ENCODE peak calls at places on chromosome 20, in five cellular contexts. One of them, this sample, is unnamed.

GRCh38 chr20:671252-672030 is 4.2 kb downstream of the SCRT2 start:
- DNase-seq in natural killer cell: no peak
- DNase-seq in cardiac muscle cell: no peak
- DNase-seq in CD8-positive, alpha-beta T cell: no peak
- DNase-seq in bronchial epithelial cell: no peak
- DNase-seq in this sample: no peak

GRCh38 chr20:53559816-53560215 is 33.8 kb downstream of the ZNF217 start:
- DNase-seq in cardiac muscle cell: no peak
- DNase-seq in bronchial epithelial cell: no peak
- DNase-seq in natural killer cell: no peak
- DNase-seq in CD8-positive, alpha-beta T cell: no peak
- DNase-seq in this sample: no peak

GRCh38 chr20:51341581-51341980 is 200.9 kb downstream of the NFATC2 start:
- DNase-seq in cardiac muscle cell: no peak
- DNase-seq in natural killer cell: no peak
- DNase-seq in CD8-positive, alpha-beta T cell: no peak
- DNase-seq in bronchial epithelial cell: no peak
- DNase-seq in this sample: no peak

GRCh38 chr20:10469599-10469998 is 34.5 kb downstream of the SLX4IP start:
- DNase-seq in natural killer cell: no peak
- DNase-seq in bronchial epithelial cell: peak
- DNase-seq in cardiac muscle cell: peak
- DNase-seq in CD8-positive, alpha-beta T cell: no peak
- DNase-seq in this sample: no peak

GRCh38 chr20:62356948-62357667 is 10.0 kb downstream of the LAMA5 start:
- DNase-seq in CD8-positive, alpha-beta T cell: no peak
- DNase-seq in natural killer cell: no peak
- DNase-seq in bronchial epithelial cell: peak
- DNase-seq in cardiac muscle cell: no peak
- DNase-seq in this sample: no peak

GRCh38 chr20:38635721-38636285 is 34.2 kb downstream of the ARHGAP40 start:
- DNase-seq in CD8-positive, alpha-beta T cell: no peak
- DNase-seq in bronchial epithelial cell: peak
- DNase-seq in cardiac muscle cell: no peak
- DNase-seq in natural killer cell: no peak
- DNase-seq in this sample: no peak

GRCh38 chr20:64062276-64062595 is 762 bp upstream of the TCEA2 start:
- DNase-seq in bronchial epithelial cell: no peak
- DNase-seq in cardiac muscle cell: no peak
- DNase-seq in CD8-positive, alpha-beta T cell: no peak
- DNase-seq in natural killer cell: no peak
- DNase-seq in this sample: no peak

GRCh38 chr20:38110525-38111178 is 54.4 kb downstream of the TGM2 start:
- DNase-seq in bronchial epithelial cell: no peak
- DNase-seq in CD8-positive, alpha-beta T cell: no peak
- DNase-seq in natural killer cell: no peak
- DNase-seq in cardiac muscle cell: no peak
- DNase-seq in this sample: no peak

GRCh38 chr20:63552481-63553249 is 1.3 kb upstream of the FNDC11 start:
- DNase-seq in bronchial epithelial cell: peak
- DNase-seq in CD8-positive, alpha-beta T cell: peak
- DNase-seq in natural killer cell: peak
- DNase-seq in cardiac muscle cell: no peak
- DNase-seq in this sample: no peak

GRCh38 chr20:460180-460579 is 2.2 kb downstream of the TBC1D20 start:
- DNase-seq in bronchial epithelial cell: no peak
- DNase-seq in CD8-positive, alpha-beta T cell: no peak
- DNase-seq in cardiac muscle cell: no peak
- DNase-seq in natural killer cell: no peak
- DNase-seq in this sample: no peak

GRCh38 chr20:37519508-37520416 is 1.3 kb upstream of the NNAT start:
- DNase-seq in bronchial epithelial cell: no peak
- DNase-seq in CD8-positive, alpha-beta T cell: no peak
- DNase-seq in cardiac muscle cell: peak
- DNase-seq in natural killer cell: no peak
- DNase-seq in this sample: no peak

GRCh38 chr20:24321939-24322338 is 147.5 kb upstream of the SYNDIG1 start:
- DNase-seq in bronchial epithelial cell: peak
- DNase-seq in natural killer cell: no peak
- DNase-seq in CD8-positive, alpha-beta T cell: no peak
- DNase-seq in cardiac muscle cell: no peak
- DNase-seq in this sample: no peak

GRCh38 chr20:17654649-17655285 is 27.3 kb downstream of the RRBP1 start:
- DNase-seq in CD8-positive, alpha-beta T cell: no peak
- DNase-seq in bronchial epithelial cell: peak
- DNase-seq in cardiac muscle cell: peak
- DNase-seq in natural killer cell: no peak
- DNase-seq in this sample: no peak

DNA sequence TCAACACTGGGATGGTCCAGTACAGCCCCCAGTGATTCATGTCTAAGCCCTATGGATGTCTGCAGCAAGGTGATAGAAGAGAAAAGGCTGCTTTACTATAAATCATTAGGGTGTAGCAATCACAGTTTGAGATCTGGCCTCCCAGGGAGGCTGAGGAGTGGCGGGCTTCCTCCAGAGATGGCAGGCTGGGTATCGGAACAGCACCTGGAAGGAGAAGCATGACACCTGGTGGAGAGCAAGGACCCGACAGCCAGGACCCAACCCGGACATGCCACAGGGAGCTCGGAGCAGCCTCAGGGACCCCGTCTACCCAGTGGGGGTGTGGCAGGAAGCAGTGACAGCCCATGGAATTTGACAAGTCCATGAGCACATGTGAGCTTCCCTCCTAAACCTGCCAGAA is 114.8 kb upstream of the CD93 start:
- DNase-seq in CD8-positive, alpha-beta T cell: no peak
- DNase-seq in natural killer cell: no peak
- DNase-seq in cardiac muscle cell: peak
- DNase-seq in bronchial epithelial cell: peak
- DNase-seq in this sample: no peak
- TF ChIP-seq CTCF in CD8-positive, alpha-beta T cell: no peak
- TF ChIP-seq CTCF in natural killer cell: no peak
- TF ChIP-seq CTCF in cardiac muscle cell: peak
- TF ChIP-seq CTCF in bronchial epithelial cell: peak
- TF ChIP-seq CTCF in this sample: peak

GRCh38 chr20:44448753-44449546 is 26.7 kb upstream of the TTPAL start:
- DNase-seq in cardiac muscle cell: no peak
- DNase-seq in natural killer cell: no peak
- DNase-seq in bronchial epithelial cell: peak
- DNase-seq in CD8-positive, alpha-beta T cell: no peak
- DNase-seq in this sample: no peak
- TF ChIP-seq CTCF in cardiac muscle cell: peak
- TF ChIP-seq CTCF in natural killer cell: no peak
- TF ChIP-seq CTCF in bronchial epithelial cell: peak
- TF ChIP-seq CTCF in CD8-positive, alpha-beta T cell: no peak
- TF ChIP-seq CTCF in this sample: peak

DNA sequence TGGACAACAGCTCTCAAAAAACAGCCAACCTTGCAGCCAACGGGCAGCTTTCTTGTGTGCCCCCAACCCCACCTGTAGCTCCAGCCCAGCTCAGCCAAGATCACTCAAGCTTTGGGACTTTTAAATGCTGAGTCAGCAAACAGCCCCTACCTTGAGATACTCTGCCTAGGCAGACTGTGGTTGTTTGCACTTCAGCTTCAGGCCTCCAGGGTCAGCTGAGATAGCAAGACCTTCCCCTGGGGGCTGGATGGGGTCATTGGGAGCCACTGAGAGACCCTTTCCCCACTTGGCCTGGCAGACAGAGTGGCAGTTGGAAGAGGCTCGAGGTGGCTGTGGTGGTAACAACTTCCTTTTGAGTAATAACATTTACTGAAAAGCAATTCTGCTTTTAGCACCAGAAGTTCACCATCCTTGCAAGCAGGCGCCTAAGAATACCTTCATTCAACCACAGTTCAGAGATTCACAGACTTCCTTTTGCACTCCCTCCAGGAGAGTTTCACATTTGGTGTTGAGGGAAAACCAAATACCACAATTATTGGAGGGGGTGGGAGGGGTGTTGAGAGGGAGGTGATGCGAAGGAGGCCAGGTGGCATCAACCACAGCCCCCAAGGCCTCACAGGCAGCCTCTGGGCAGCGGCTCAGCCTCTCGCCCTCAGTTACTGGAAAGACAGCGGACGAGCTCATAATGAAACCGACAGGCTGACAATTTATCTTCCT is 148.0 kb downstream of the CEBPB start:
- DNase-seq in bronchial epithelial cell: no peak
- DNase-seq in cardiac muscle cell: peak
- DNase-seq in natural killer cell: peak
- DNase-seq in CD8-positive, alpha-beta T cell: no peak
- DNase-seq in this sample: no peak
- TF ChIP-seq CTCF in bronchial epithelial cell: no peak
- TF ChIP-seq CTCF in cardiac muscle cell: no peak
- TF ChIP-seq CTCF in natural killer cell: no peak
- TF ChIP-seq CTCF in CD8-positive, alpha-beta T cell: no peak
- TF ChIP-seq CTCF in this sample: peak

DNA sequence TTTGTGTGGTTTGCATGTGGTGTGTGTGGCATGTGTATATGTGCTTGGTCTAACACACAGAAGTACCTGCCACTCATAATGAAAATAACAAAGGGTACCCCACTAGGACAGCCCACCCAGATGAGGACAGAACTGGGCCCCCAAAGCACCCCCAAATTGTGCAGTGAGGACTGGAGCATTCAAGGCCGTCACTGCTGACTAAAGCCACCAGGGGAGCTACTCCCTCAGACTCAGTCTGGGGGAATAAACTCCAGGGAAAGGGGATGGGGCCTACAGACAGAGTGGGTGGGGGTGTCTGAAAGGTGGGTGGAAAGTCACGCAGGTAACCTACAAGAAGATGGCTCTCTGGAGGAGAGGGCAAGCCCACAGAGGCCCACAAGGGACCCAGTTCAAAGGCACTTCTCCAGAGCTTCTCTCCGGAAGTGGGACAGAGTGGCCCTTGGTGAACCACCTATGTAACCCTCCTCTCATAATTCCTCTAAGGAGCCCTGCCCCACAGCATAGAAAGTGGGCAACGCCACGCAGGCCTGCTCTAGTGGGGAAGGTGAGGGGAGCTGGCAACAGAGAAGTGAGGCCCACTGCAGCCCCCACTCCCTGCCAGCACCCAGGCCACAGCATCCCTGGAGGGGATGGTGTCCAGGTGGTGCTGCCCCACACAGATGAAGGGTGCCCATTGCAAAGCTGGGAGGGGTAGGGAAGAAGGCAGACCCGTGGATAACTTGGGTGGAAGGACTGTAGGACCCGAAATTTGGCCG is 122.8 kb upstream of the MAFB start:
- DNase-seq in bronchial epithelial cell: no peak
- DNase-seq in CD8-positive, alpha-beta T cell: no peak
- DNase-seq in cardiac muscle cell: no peak
- DNase-seq in natural killer cell: no peak
- DNase-seq in this sample: peak
- TF ChIP-seq CTCF in bronchial epithelial cell: no peak
- TF ChIP-seq CTCF in CD8-positive, alpha-beta T cell: no peak
- TF ChIP-seq CTCF in cardiac muscle cell: no peak
- TF ChIP-seq CTCF in natural killer cell: no peak
- TF ChIP-seq CTCF in this sample: peak

GRCh38 chr20:47782920-47783552 is 2.2 kb downstream of the SULF2 start:
- DNase-seq in CD8-positive, alpha-beta T cell: no peak
- DNase-seq in natural killer cell: no peak
- DNase-seq in bronchial epithelial cell: no peak
- DNase-seq in cardiac muscle cell: no peak
- DNase-seq in this sample: no peak
- TF ChIP-seq CTCF in CD8-positive, alpha-beta T cell: no peak
- TF ChIP-seq CTCF in natural killer cell: no peak
- TF ChIP-seq CTCF in bronchial epithelial cell: no peak
- TF ChIP-seq CTCF in cardiac muscle cell: no peak
- TF ChIP-seq CTCF in this sample: no peak

DNA sequence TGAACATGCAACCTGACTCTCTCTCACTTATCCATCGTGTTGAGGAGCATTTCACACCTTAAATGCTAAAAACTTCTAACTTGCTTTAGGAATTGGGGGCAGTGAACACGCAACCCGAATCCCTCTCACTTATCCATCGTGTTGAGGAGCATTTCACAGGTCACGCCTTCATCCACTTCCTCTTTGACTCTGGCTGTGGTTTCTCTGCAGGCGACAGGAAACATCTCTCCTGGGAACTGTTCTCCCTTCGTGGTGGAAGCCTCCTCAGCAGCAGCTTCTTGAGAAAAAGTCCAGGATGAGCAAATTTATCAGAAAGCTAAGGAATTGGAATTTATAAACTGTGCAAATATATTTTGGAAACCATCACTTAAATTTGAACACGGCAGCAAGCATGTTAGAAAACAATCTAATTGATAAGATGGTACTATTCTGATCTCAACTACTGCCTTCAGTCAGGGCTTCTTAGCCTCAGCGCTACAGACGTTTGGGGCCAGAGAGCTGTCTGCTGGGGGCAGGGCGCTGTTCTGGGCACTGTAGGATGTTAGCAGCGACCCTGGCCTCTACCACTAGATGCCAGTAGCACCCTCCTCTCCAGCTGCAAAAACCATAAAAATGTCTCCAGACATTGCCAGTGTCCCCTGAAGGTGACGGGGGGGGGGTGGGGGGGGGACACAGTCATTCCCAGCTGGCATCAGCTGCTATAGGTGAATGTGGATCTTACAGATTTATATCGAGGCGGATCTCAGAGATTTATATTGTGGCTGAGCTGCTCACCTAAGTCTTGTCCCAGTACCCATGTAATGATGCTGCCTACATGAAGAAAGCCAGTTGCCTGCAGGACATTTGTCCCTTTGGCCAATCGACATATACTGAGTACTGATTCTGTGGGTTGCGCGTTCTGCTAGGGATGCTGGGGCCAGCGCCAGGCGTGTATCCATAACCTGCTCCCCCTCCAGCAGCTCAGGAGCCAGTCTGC is 26.2 kb downstream of the CTCFL start:
- DNase-seq in CD8-positive, alpha-beta T cell: no peak
- DNase-seq in bronchial epithelial cell: peak
- DNase-seq in cardiac muscle cell: peak
- DNase-seq in natural killer cell: no peak
- DNase-seq in this sample: no peak
- TF ChIP-seq CTCF in CD8-positive, alpha-beta T cell: peak
- TF ChIP-seq CTCF in bronchial epithelial cell: peak
- TF ChIP-seq CTCF in cardiac muscle cell: peak
- TF ChIP-seq CTCF in natural killer cell: peak
- TF ChIP-seq CTCF in this sample: peak

GRCh38 chr20:29085625-29086024 is 2171.8 kb upstream of the DEFB115 start:
- DNase-seq in CD8-positive, alpha-beta T cell: no peak
- DNase-seq in cardiac muscle cell: no peak
- DNase-seq in natural killer cell: no peak
- DNase-seq in bronchial epithelial cell: no peak
- DNase-seq in this sample: no peak

GRCh38 chr20:29079769-29080690 is 2177.4 kb upstream of the DEFB115 start:
- DNase-seq in CD8-positive, alpha-beta T cell: peak
- DNase-seq in natural killer cell: no peak
- DNase-seq in cardiac muscle cell: no peak
- DNase-seq in bronchial epithelial cell: no peak
- DNase-seq in this sample: no peak
- TF ChIP-seq CTCF in CD8-positive, alpha-beta T cell: no peak
- TF ChIP-seq CTCF in natural killer cell: no peak
- TF ChIP-seq CTCF in cardiac muscle cell: peak
- TF ChIP-seq CTCF in bronchial epithelial cell: no peak
- TF ChIP-seq CTCF in this sample: no peak

DNA sequence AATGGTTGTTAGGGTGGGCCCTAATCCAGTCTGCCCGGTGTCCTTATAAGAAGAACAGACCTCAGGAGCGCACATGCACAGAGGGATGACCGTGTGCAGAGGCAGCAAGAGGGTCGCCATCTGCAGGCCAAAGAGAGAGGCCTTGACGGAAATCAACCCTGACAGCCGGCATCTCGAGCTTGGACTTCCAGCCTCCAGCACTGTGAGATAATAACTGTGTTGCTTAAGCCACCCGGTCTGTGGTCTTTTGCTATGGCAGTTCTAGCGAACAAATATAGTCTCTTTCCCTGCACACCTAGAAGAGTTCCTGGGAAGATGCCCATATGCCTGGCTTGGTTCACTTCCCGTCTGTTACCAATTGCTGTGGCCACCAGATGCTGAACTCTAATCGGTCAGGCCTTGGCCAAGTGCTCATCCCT is 35.3 kb upstream of the PTGIS start:
- DNase-seq in natural killer cell: no peak
- DNase-seq in cardiac muscle cell: peak
- DNase-seq in bronchial epithelial cell: no peak
- DNase-seq in CD8-positive, alpha-beta T cell: no peak
- DNase-seq in this sample: no peak
- TF ChIP-seq CTCF in natural killer cell: no peak
- TF ChIP-seq CTCF in cardiac muscle cell: peak
- TF ChIP-seq CTCF in bronchial epithelial cell: peak
- TF ChIP-seq CTCF in CD8-positive, alpha-beta T cell: no peak
- TF ChIP-seq CTCF in this sample: peak